ENCODE peak calls at places on chromosomes 3 and 15, in six cellular contexts. A is body of pancreas, Y is A549, V is uterus, E is Peyer's patch, X is GM12891. F is an unnamed sample.

GRCh38 chr15:52050416-52050815 is 31.4 kb downstream of the MAPK6 start:
- DNase-seq in V (no peak), Y (peak; percentile 23), A (no peak), E (no peak), X (no peak), F (no peak)

GRCh38 chr3:141402476-141403171 is 34.3 kb downstream of the ZBTB38 start:
- DNase-seq in X (no peak), V (peak; percentile 73), A (peak; percentile 69), Y (peak; percentile 74), E (peak; percentile 81), F (peak; percentile 70)

GRCh38 chr3:155093261-155093660 is 13.1 kb downstream of the MME start:
- DNase-seq in Y (no peak), X (no peak), V (no peak), E (no peak), A (peak; percentile 49), F (no peak)

GRCh38 chr3:28103871-28104270 is 137.5 kb upstream of the CMC1 start:
- DNase-seq in X (no peak), A (no peak), V (no peak), E (no peak), Y (no peak), F (no peak)

GRCh38 chr3:51557993-51558392 is 19.5 kb downstream of the RAD54L2 start:
- DNase-seq in A (no peak), E (no peak), Y (no peak), X (no peak), V (no peak), F (no peak)

GRCh38 chr3:63467392-63467791 is 185.1 kb upstream of the SNTN start:
- DNase-seq in V (no peak), E (no peak), Y (no peak), A (no peak), X (no peak), F (no peak)

GRCh38 chr15:92023971-92024370 is 170.5 kb downstream of the SLCO3A1 start:
- DNase-seq in X (no peak), Y (no peak), V (no peak), A (no peak), E (no peak), F (no peak)

GRCh38 chr3:69763976-69764851 is 24.9 kb downstream of the MITF start:
- DNase-seq in E (no peak), Y (peak; percentile 26), V (no peak), X (no peak), A (no peak), F (no peak)

GRCh38 chr15:77012868-77013267 is 17.9 kb downstream of the PSTPIP1 start:
- DNase-seq in V (no peak), Y (no peak), E (no peak), X (no peak), A (no peak), F (no peak)

GRCh38 chr3:172591876-172592771 is 68.9 kb upstream of the TNFSF10 start:
- DNase-seq in E (peak; percentile 57), A (no peak), X (no peak), Y (no peak), V (no peak), F (no peak)

GRCh38 chr3:140585828-140586227 is 92.0 kb upstream of the TRIM42 start:
- DNase-seq in E (no peak), Y (no peak), V (no peak), A (no peak), X (no peak), F (no peak)

GRCh38 chr15:45690581-45691260 is 55.9 kb downstream of the SQOR start:
- DNase-seq in V (no peak), Y (no peak), A (no peak), E (no peak), X (no peak), F (no peak)

GRCh38 chr3:58463181-58463941 is 28.5 kb upstream of the KCTD6 start:
- DNase-seq in A (peak; percentile 80), X (peak; percentile 53), E (peak; percentile 72), Y (peak; percentile 86), V (peak; percentile 60), F (peak; percentile 61)

GRCh38 chr3:153539263-153539662 is 377.2 kb downstream of the RAP2B start:
- DNase-seq in E (no peak), V (no peak), Y (no peak), A (no peak), X (no peak), F (no peak)

GRCh38 chr3:113968986-113969385 is 21.2 kb downstream of the ZDHHC23 start:
- DNase-seq in V (no peak), E (no peak), X (no peak), A (no peak), Y (no peak), F (no peak)

GRCh38 chr15:94324835-94325767 is 93.7 kb downstream of the MCTP2 start:
- DNase-seq in Y (no peak), X (no peak), V (no peak), A (no peak), E (peak; percentile 61), F (peak; percentile 3)

DNA sequence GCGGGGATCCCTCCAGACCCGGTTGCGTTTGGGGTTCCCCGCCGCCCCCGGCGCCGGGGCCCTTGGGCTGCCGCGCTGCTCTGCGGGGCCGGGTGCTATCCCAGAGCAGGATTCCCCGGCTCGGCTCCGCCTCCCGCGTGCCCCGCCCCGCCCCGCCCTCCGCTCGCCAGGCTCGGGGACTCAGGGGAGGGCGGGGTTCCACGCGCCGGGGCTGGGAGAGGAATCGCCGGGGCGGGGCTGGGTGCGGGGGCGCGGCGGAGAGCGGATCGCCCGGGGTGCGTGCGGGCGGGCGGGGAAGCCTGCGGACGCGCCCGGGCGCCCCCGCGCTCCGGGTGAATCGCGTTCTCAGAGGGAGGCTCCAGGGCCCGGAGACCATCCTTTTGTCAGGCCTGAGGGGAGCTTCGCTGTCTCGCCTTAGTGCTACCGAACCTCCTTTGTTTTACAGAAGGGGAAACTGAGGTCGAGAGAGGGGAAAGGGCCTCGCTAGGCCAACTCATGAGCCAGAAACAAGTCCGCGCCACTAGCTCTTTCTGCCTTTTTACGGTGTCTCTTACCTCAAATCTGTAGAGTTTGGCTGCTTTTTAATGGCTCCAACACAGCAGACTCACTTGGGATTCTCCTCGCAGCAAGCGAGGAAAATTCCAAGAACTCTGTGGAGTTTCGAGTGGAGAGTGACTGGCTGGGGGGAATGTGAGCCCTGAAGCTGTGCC is at the start of gene TMEM158:
- DNase-seq in A (peak; percentile 81), V (peak; percentile 87), X (peak; percentile 86), E (peak; percentile 89), Y (peak; percentile 45), F (peak; percentile 76)
- TF ChIP-seq POLR2A in A (no peak), V (peak; percentile 65), X (no peak), E (no peak), Y (peak; percentile 33), F (no peak)

GRCh38 chr3:126417461-126418255 is 22.9 kb downstream of the CFAP100 start:
- DNase-seq in X (no peak), A (no peak), V (no peak), Y (no peak), E (no peak), F (no peak)
- TF ChIP-seq POLR2A in X (no peak), A (no peak), V (no peak), Y (no peak), E (no peak), F (no peak)

GRCh38 chr15:64460206-64460736 is at the start of gene ZNF609:
- DNase-seq in Y (peak; percentile 96), X (peak; percentile 72), V (peak; percentile 97), A (peak; percentile 94), E (peak; percentile 95), F (peak; percentile 95)
- TF ChIP-seq POLR2A in Y (peak; percentile 20), X (no peak), V (peak; percentile 91), A (no peak), E (peak; percentile 86), F (peak; percentile 29)

GRCh38 chr3:78153973-78154372 is 1114.1 kb downstream of the ROBO2 start:
- DNase-seq in A (no peak), Y (no peak), X (no peak), E (no peak), V (no peak), F (no peak)
- TF ChIP-seq POLR2A in A (no peak), Y (no peak), X (no peak), E (no peak), V (no peak), F (no peak)

GRCh38 chr3:184540777-184541681 is 20.6 kb upstream of the EPHB3 start:
- DNase-seq in Y (peak; percentile 64), A (peak; percentile 92), E (peak; percentile 85), X (no peak), V (no peak), F (peak; percentile 73)

GRCh38 chr3:184537885-184538599 is 23.5 kb upstream of the EPHB3 start:
- DNase-seq in V (no peak), E (no peak), X (no peak), Y (no peak), A (no peak), F (no peak)

GRCh38 chr3:184541886-184542562 is 19.6 kb upstream of the EPHB3 start:
- DNase-seq in E (no peak), V (no peak), A (no peak), Y (no peak), X (no peak), F (no peak)

GRCh38 chr3:184539801-184540440 is 21.7 kb upstream of the EPHB3 start:
- DNase-seq in E (no peak), A (no peak), Y (no peak), V (no peak), X (no peak), F (no peak)

GRCh38 chr3:184538600-184539431 is 22.8 kb upstream of the EPHB3 start:
- DNase-seq in A (no peak), V (no peak), E (no peak), X (no peak), Y (no peak), F (no peak)
- TF ChIP-seq POLR2A in A (no peak), V (no peak), E (no peak), X (no peak), Y (no peak), F (no peak)

F was measured in erythroblast.